ENCODE peak calls at places on chromosomes 6 and 20, in seven cellular contexts. P, O, V, A, N, Y and L are unnamed samples.

GRCh38 chr6:17339308-17339670 is 54.1 kb upstream of the CAP2 start:
- DNase-seq in N (no peak), A (no peak), Y (no peak), P (no peak), O (no peak), V (no peak), L (no peak)

GRCh38 chr6:26045046-26045938 is 41.9 kb upstream of the HFE start:
- DNase-seq in N (peak), P (peak), Y (peak), O (peak), V (peak), A (peak), L (peak)

GRCh38 chr6:13834762-13835161 is 20.4 kb upstream of the MCUR1 start:
- DNase-seq in O (no peak), P (no peak), Y (no peak), V (no peak), A (no peak), N (no peak), L (no peak)

GRCh38 chr6:116386581-116387299 is 16.0 kb downstream of the DSE start:
- DNase-seq in P (peak), O (no peak), A (no peak), V (no peak), Y (no peak), N (no peak), L (no peak)

GRCh38 chr6:52361347-52361944 is 505 bp upstream of the PAQR8 start:
- DNase-seq in P (no peak), V (peak), A (peak), N (no peak), O (no peak), Y (peak), L (no peak)

GRCh38 chr6:84172080-84172479 is 55.4 kb downstream of the CEP162 start:
- DNase-seq in A (no peak), N (no peak), O (no peak), V (no peak), P (no peak), Y (no peak), L (no peak)

GRCh38 chr20:21702553-21703467 is 2.7 kb upstream of the PAX1 start:
- DNase-seq in Y (no peak), A (no peak), N (peak), O (no peak), P (peak), V (no peak), L (no peak)

GRCh38 chr20:57507477-57507876 is 17.5 kb downstream of the CTCFL start:
- DNase-seq in V (no peak), A (no peak), P (no peak), O (no peak), N (no peak), Y (no peak), L (no peak)

GRCh38 chr20:60172306-60172984 is 214.2 kb downstream of the CDH26 start:
- DNase-seq in P (no peak), Y (no peak), O (no peak), A (no peak), V (no peak), N (no peak), L (no peak)

GRCh38 chr6:163730496-163731210 is 316.1 kb downstream of the QKI start:
- DNase-seq in V (no peak), Y (no peak), A (no peak), O (no peak), P (no peak), N (no peak), L (no peak)

GRCh38 chr20:62354031-62354808 is 12.9 kb downstream of the LAMA5 start:
- DNase-seq in V (no peak), O (no peak), N (peak), P (no peak), Y (no peak), A (no peak), L (no peak)

GRCh38 chr6:116246089-116246488 is 7.8 kb downstream of the TSPYL4 start:
- DNase-seq in V (no peak), P (peak), Y (no peak), N (no peak), O (no peak), A (no peak), L (no peak)

GRCh38 chr6:128519132-128519930 is 1.1 kb downstream of the PTPRK start:
- DNase-seq in N (peak), V (peak), A (peak), O (peak), Y (peak), P (no peak), L (peak)

GRCh38 chr6:141264101-141264500 is 868.6 kb upstream of the GJE1 start:
- DNase-seq in O (no peak), N (no peak), A (no peak), P (no peak), V (no peak), Y (no peak), L (no peak)

GRCh38 chr6:117206951-117207687 is 58.2 kb upstream of the VGLL2 start:
- DNase-seq in V (no peak), Y (no peak), O (no peak), A (no peak), N (no peak), P (no peak), L (no peak)

GRCh38 chr20:14979472-14979986 is 642.1 kb upstream of the FLRT3 start:
- DNase-seq in A (no peak), O (no peak), V (no peak), P (no peak), N (no peak), Y (no peak), L (no peak)

GRCh38 chr6:93416575-93417420 is 2.6 kb downstream of the EPHA7 start:
- DNase-seq in N (peak), O (no peak), P (no peak), Y (no peak), A (peak), V (peak), L (peak)

GRCh38 chr20:44832724-44833123 is 22.4 kb upstream of the RIMS4 start:
- DNase-seq in O (no peak), Y (no peak), N (no peak), A (no peak), P (peak), V (no peak), L (no peak)

GRCh38 chr20:11585752-11586352 is 331.8 kb upstream of the BTBD3 start:
- DNase-seq in P (peak), V (no peak), O (no peak), Y (no peak), N (no peak), A (no peak), L (peak)

GRCh38 chr6:20366082-20366834 is 35.4 kb upstream of the E2F3 start:
- DNase-seq in N (no peak), P (no peak), Y (no peak), A (no peak), V (no peak), O (no peak), L (no peak)

GRCh38 chr6:34161857-34162515 is 16.1 kb upstream of the GRM4 start:
- DNase-seq in V (peak), N (peak), P (no peak), Y (no peak), A (no peak), O (no peak), L (no peak)

GRCh38 chr6:144588674-144589325 is 303.7 kb downstream of the UTRN start:
- DNase-seq in O (no peak), A (no peak), V (no peak), Y (no peak), N (no peak), P (no peak), L (no peak)

GRCh38 chr20:45138451-45139300 is 14.4 kb upstream of the WFDC12 start:
- DNase-seq in O (peak), Y (no peak), P (no peak), N (peak), V (no peak), A (peak), L (peak)

GRCh38 chr20:34037767-34038166 is 44.1 kb downstream of the RALY start:
- DNase-seq in P (no peak), N (no peak), O (no peak), A (no peak), Y (no peak), V (no peak), L (no peak)

GRCh38 chr6:168370310-168370991 is 50.9 kb upstream of the DACT2 start:
- DNase-seq in A (peak), P (no peak), N (peak), O (peak), Y (peak), V (peak), L (peak)

GRCh38 chr20:38931984-38932383 is 5.8 kb downstream of the FAM83D start:
- DNase-seq in N (no peak), P (no peak), V (no peak), A (no peak), Y (no peak), O (no peak), L (no peak)

GRCh38 chr6:43716099-43716498 is 28.5 kb upstream of the MRPS18A start:
- DNase-seq in V (no peak), P (no peak), A (no peak), N (peak), Y (no peak), O (no peak), L (no peak)

GRCh38 chr6:34922177-34922663 is 33.2 kb downstream of the ANKS1A start:
- DNase-seq in P (peak), Y (no peak), O (no peak), V (no peak), N (no peak), A (no peak), L (no peak)

GRCh38 chr20:56788041-56788670 is 159.1 kb downstream of the TFAP2C start:
- DNase-seq in P (peak), N (no peak), A (no peak), O (no peak), Y (no peak), V (no peak), L (peak)

GRCh38 chr20:33672426-33673114 is 1.7 kb downstream of the NECAB3 start:
- DNase-seq in P (no peak), A (no peak), Y (no peak), V (no peak), O (no peak), N (peak), L (no peak)

GRCh38 chr20:5737619-5737953 is 12.6 kb upstream of the SHLD1 start:
- DNase-seq in O (no peak), A (no peak), Y (no peak), V (no peak), P (no peak), N (no peak), L (no peak)

GRCh38 chr6:40809627-40810026 is 222.5 kb upstream of the LRFN2 start:
- DNase-seq in N (no peak), P (no peak), A (no peak), V (no peak), Y (no peak), O (no peak), L (no peak)

GRCh38 chr6:80316655-80317332 is 210.3 kb downstream of the BCKDHB start:
- DNase-seq in O (no peak), Y (no peak), A (no peak), P (no peak), V (no peak), N (no peak), L (no peak)

GRCh38 chr6:158438201-158438600 is 121.7 kb upstream of the TMEM181 start:
- DNase-seq in A (no peak), Y (no peak), O (no peak), P (no peak), N (no peak), V (no peak), L (no peak)

GRCh38 chr6:79686698-79687309 is 55.7 kb downstream of the SH3BGRL2 start:
- DNase-seq in P (no peak), Y (no peak), O (no peak), V (no peak), N (no peak), A (no peak), L (no peak)

DNA sequence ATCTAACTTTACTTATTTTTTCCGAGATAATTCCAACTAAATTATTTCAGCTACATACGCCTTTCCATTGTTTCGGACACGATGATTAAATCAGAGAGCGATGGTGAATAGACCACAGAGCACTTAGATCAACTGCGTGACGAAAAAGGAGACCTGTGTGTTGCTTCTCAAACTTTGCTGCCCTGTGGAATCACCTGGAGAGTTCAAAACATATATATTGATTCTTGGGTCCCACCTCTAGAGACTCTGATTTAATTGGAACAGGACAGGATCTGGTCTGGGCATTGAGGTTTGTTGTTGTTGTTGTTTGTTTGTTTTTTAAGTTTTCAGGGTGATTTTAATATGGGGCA is 401 bp upstream of the TNFRSF21 start:
- DNase-seq in A (no peak), Y (no peak), N (no peak), O (no peak), V (no peak), P (no peak), L (no peak)
- TF ChIP-seq CTCF in A (no peak), Y (no peak), N (no peak), O (no peak), V (peak), P (no peak), L (no peak)

GRCh38 chr20:46772901-46773300 is 63.5 kb downstream of the SLC2A10 start:
- DNase-seq in Y (no peak), V (no peak), N (no peak), A (no peak), P (no peak), O (no peak), L (no peak)
- TF ChIP-seq CTCF in Y (no peak), V (no peak), N (no peak), A (no peak), P (peak), O (no peak), L (no peak)

GRCh38 chr6:15739353-15739752 is 76.5 kb upstream of the DTNBP1 start:
- DNase-seq in N (no peak), O (no peak), V (no peak), P (no peak), A (no peak), Y (no peak), L (no peak)
- TF ChIP-seq CTCF in N (no peak), O (no peak), V (no peak), P (no peak), A (no peak), Y (no peak), L (no peak)

GRCh38 chr20:13425401-13425800 is 204.3 kb downstream of the ISM1 start:
- DNase-seq in N (no peak), O (no peak), V (no peak), Y (no peak), A (no peak), P (no peak), L (no peak)

GRCh38 chr20:13420625-13421024 is 199.6 kb downstream of the ISM1 start:
- DNase-seq in N (no peak), O (no peak), P (no peak), A (no peak), V (no peak), Y (no peak), L (no peak)

GRCh38 chr20:13424174-13424833 is 203.2 kb downstream of the ISM1 start:
- DNase-seq in Y (no peak), V (no peak), P (no peak), O (no peak), A (no peak), N (no peak), L (no peak)

GRCh38 chr20:13422637-13423036 is 201.6 kb downstream of the ISM1 start:
- DNase-seq in O (no peak), V (no peak), Y (no peak), N (no peak), P (no peak), A (no peak), L (no peak)

GRCh38 chr20:13423472-13424173 is 202.5 kb downstream of the ISM1 start:
- DNase-seq in O (no peak), Y (no peak), A (no peak), V (no peak), N (no peak), P (no peak), L (no peak)
- TF ChIP-seq CTCF in O (no peak), Y (no peak), A (no peak), V (no peak), N (no peak), P (no peak), L (no peak)

DNA sequence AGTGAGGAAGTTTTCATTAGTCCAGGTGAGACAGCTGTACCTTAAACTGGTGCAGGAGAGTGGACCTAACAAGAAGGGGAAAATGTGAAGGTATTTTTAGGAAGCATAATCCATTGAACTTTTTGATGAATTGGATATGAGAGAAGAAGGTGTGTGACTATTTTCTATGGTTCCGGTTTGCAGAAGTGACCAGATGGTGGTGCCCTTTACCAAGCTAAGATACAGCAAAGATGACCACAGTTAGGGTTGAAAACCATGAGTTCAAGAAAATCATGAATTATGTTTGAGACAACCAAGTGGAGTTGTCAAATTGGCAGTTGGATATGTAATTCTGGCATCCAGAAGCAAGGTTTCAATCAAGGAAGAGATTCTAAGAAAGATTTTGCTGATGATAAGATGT is 61.9 kb upstream of the NRSN1 start:
- DNase-seq in O (no peak), P (no peak), A (no peak), V (no peak), N (no peak), Y (no peak), L (peak)
- TF ChIP-seq CTCF in O (no peak), P (no peak), A (peak), V (no peak), N (peak), Y (no peak), L (peak)

GRCh38 chr6:121956782-121957181 is 442.7 kb upstream of the HSF2 start:
- DNase-seq in P (no peak), Y (no peak), V (no peak), N (no peak), O (no peak), A (no peak), L (no peak)

GRCh38 chr6:121951077-121951476 is 448.4 kb upstream of the HSF2 start:
- DNase-seq in Y (no peak), A (no peak), N (no peak), V (no peak), P (no peak), O (no peak), L (no peak)

DNA sequence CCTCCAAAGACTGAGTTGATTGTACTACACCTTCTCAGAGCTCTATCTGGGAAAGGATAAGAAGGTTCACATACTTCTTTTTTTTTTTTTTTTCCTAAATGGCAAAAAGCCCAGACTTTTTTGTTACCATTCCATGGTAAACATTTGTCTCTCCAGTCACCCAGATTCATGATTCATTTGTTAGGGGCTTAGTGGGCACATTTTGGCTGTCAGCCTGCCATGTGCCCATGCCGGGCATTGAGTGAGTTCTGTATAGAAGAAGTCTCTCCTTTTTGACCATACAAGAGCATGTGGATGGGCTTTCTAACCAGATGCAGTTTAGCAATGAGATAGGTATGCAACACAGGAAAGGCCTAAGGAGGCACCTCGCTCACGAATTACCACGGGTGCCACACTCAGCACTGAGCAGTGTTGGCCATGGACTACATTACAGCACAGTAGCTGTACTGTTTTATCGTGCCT is 447.5 kb upstream of the HSF2 start:
- DNase-seq in Y (no peak), N (no peak), A (no peak), V (no peak), O (no peak), P (peak), L (no peak)
- TF ChIP-seq CTCF in Y (no peak), N (no peak), A (no peak), V (no peak), O (no peak), P (no peak), L (no peak)

DNA sequence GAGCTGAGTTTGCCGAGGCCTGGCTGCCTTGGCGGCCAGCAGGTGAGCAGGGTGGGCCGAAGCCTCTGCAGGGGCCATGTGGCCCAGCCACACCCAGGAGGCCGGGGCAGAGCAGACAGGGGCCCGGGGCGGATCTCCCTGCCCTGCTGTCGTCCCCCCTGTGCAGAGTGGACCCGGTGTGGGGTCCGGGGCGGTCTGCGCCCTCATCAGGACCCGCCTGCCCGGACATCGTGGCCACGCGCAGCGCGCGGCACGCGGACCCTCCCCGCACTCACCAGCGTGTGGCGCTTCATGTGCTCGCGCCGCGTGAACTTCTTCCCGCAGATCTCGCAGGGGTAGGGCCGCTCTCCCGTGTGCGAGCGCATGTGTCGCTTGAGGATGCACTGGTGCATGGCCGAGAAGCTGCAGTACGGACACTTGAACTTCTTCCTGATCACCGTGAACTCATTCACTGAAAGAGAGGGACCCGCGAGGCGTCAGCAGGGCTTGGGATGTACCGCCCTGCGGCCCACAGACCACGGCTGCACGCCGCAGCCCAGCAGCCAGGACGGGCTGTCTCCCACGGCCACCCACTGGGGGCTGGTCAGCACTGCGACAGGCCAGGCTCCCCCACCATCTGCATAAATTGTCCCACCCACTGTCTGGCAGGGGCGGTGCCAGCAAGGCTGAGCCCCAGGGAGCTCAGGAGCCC is 13.0 kb downstream of the SLC2A4RG start:
- DNase-seq in O (no peak), V (peak), Y (no peak), A (no peak), P (no peak), N (peak), L (no peak)
- TF ChIP-seq CTCF in O (no peak), V (no peak), Y (no peak), A (no peak), P (no peak), N (no peak), L (peak)

DNA sequence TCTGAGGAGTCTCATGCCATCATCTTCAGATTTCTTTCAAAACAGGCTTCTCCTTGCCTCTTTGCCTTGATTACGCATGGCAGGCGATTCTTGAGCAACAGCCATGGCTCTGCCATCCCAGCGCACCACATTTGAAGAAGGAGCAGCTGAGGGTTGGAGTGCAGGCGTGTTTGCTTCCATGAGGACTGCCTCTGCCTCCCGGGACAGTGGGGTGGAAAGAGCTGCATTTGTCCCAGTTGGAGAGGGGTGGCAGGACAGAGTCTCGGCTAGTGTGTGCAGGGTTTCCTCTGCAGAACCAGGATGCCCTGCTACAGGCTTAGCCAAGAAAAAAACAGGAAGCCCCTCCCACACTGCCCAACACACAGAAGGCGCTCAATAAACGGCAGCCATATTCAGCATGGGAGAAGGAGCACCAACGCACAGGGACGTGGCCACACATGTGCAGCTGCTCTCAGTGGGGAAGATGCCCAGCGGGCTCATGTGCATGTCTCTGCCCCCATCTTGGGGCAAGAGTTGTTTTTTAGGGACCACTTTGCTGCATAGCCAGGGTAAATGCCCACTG is 36.6 kb downstream of the IRF4 start:
- DNase-seq in V (no peak), N (no peak), P (no peak), A (no peak), O (no peak), Y (no peak), L (no peak)
- TF ChIP-seq CTCF in V (no peak), N (no peak), P (no peak), A (no peak), O (no peak), Y (no peak), L (no peak)